ENCODE peak calls at places on chromosomes 13 and 19, in ten cellular contexts. O, B, N, F, D, Y, P, I, Z and H are unnamed samples.

GRCh38 chr13:42875448-42876269 is 94.3 kb downstream of the FAM216B start:
- DNase-seq in O (no peak), B (no peak), N (peak; percentile 91), F (no peak), D (no peak), Y (no peak), P (no peak), I (no peak), Z (no peak), H (no peak)

GRCh38 chr19:11194657-11195056 is 2.7 kb downstream of the KANK2 start:
- DNase-seq in O (no peak), B (no peak), N (no peak), F (no peak), D (no peak), Y (no peak), P (no peak), I (no peak), Z (no peak), H (no peak)

GRCh38 chr13:109309625-109310363 is 476.6 kb downstream of the IRS2 start:
- DNase-seq in O (no peak), B (peak; percentile 34), N (no peak), F (no peak), D (no peak), Y (peak; percentile 88), P (no peak), I (no peak), Z (no peak), H (no peak)

GRCh38 chr19:28867978-28868377 is 345.0 kb downstream of the UQCRFS1 start:
- DNase-seq in O (no peak), B (no peak), N (no peak), F (no peak), D (no peak), Y (no peak), P (no peak), I (no peak), Z (no peak), H (no peak)

GRCh38 chr19:58380037-58380735 is 644 bp downstream of the ZNF837 start:
- DNase-seq in O (no peak), B (no peak), N (no peak), F (no peak), D (no peak), Y (no peak), P (no peak), I (no peak), Z (no peak), H (no peak)

GRCh38 chr13:111469916-111470506 is 149.6 kb downstream of the TEX29 start:
- DNase-seq in O (no peak), B (no peak), N (no peak), F (no peak), D (no peak), Y (no peak), P (no peak), I (no peak), Z (no peak), H (no peak)

GRCh38 chr19:41910992-41911888 is 17.0 kb downstream of the ERFL start:
- DNase-seq in O (no peak), B (no peak), N (no peak), F (no peak), D (no peak), Y (no peak), P (no peak), I (no peak), Z (no peak), H (peak; percentile 41)

GRCh38 chr13:29129616-29130015 is 309.5 kb downstream of the MTUS2 start:
- DNase-seq in O (no peak), B (no peak), N (no peak), F (no peak), D (no peak), Y (no peak), P (no peak), I (no peak), Z (no peak), H (no peak)

GRCh38 chr13:95267662-95268369 is 33.4 kb downstream of the ABCC4 start:
- DNase-seq in O (peak; percentile 16), B (no peak), N (no peak), F (no peak), D (no peak), Y (no peak), P (no peak), I (no peak), Z (no peak), H (no peak)